ENCODE peak calls at places on chromosome 2, in six cellular contexts. J is cardiac fibroblast; N is activated CD4-positive, alpha-beta T cell treated with anti-CD3 and anti-CD28 coated beads, Interleukin-2, amount 50 U/mL, for 24 hours; P is endothelial cell; W is activated CD8-positive, alpha-beta memory T cell treated with anti-CD3 and anti-CD28 coated beads, Interleukin-2, amount 50 U/mL, for 4 hours; D is T-helper 2 cell treated with Interferon-gamma antibody and Interleukin-4, amounts not matched to agents 5 μg/mL and 100 μg/mL, for 36 hours. S is an unnamed sample.

GRCh38 chr2:155266109-155266508 is 567.6 kb downstream of the KCNJ3 start:
- DNase-seq in N (no peak), J (no peak), D (no peak), P (no peak), W (no peak), S (no peak)

GRCh38 chr2:85131116-85131515 is 2.1 kb upstream of the TCF7L1 start:
- DNase-seq in W (no peak), J (peak), D (no peak), P (peak), N (no peak), S (peak)

GRCh38 chr2:101346909-101347308 is 38.4 kb upstream of the RNF149 start:
- DNase-seq in P (no peak), N (no peak), J (no peak), W (no peak), D (no peak), S (no peak)

GRCh38 chr2:238104071-238104511 is 4.0 kb downstream of the ESPNL start:
- DNase-seq in D (no peak), P (no peak), N (no peak), J (no peak), W (peak), S (no peak)

GRCh38 chr2:188577231-188577630 is 285.6 kb downstream of the GULP1 start:
- DNase-seq in D (no peak), N (no peak), J (no peak), W (no peak), P (no peak), S (peak)

GRCh38 chr2:235951980-235952379 is 216.2 kb downstream of the GBX2 start:
- DNase-seq in J (no peak), D (peak), N (peak), P (no peak), W (no peak), S (no peak)

GRCh38 chr2:20599001-20599600 is 51.8 kb downstream of the HS1BP3 start:
- DNase-seq in P (no peak), W (no peak), D (no peak), J (no peak), N (no peak), S (no peak)

GRCh38 chr2:212154392-212154791 is 384.2 kb downstream of the ERBB4 start:
- DNase-seq in P (no peak), J (no peak), W (no peak), N (no peak), D (no peak), S (no peak)

GRCh38 chr2:146844226-146844990 is 1000.4 kb upstream of the ACVR2A start:
- DNase-seq in P (no peak), D (no peak), W (no peak), J (peak), N (no peak), S (peak)

GRCh38 chr2:148540022-148540421 is 104.5 kb upstream of the EPC2 start:
- DNase-seq in W (no peak), D (no peak), J (no peak), P (peak), N (no peak), S (no peak)

GRCh38 chr2:18110222-18110621 is 231.8 kb downstream of the KCNS3 start:
- DNase-seq in P (no peak), J (no peak), D (no peak), W (no peak), N (no peak), S (no peak)

S was measured in GM03348.